ENCODE peak calls at places on chromosomes 3 and 15, in nine cellular contexts. One of them, this sample, is unnamed.

GRCh38 chr3:11389570-11390268 is 117.5 kb downstream of the ATG7 start:
- DNase-seq in ELF-1: no peak
- DNase-seq in NCI-H460: no peak
- DNase-seq in lung microvascular endothelial cell: no peak
- DNase-seq in activated CD4-positive, CD25-positive, alpha-beta regulatory T cell treated with anti-CD3 and anti-CD28 coated beads, Interleukin-2, amount 50 U/mL, for 72 hours: no peak
- DNase-seq in WTC11: no peak
- DNase-seq in GM18507: no peak
- DNase-seq in iris pigment epithelial cell: peak
- DNase-seq in HuH-7.5: no peak
- DNase-seq in this sample: no peak

GRCh38 chr15:91291673-91292072 is 191.6 kb downstream of the SV2B start:
- DNase-seq in ELF-1: peak
- DNase-seq in NCI-H460: no peak
- DNase-seq in lung microvascular endothelial cell: peak
- DNase-seq in activated CD4-positive, CD25-positive, alpha-beta regulatory T cell treated with anti-CD3 and anti-CD28 coated beads, Interleukin-2, amount 50 U/mL, for 72 hours: no peak
- DNase-seq in WTC11: peak
- DNase-seq in GM18507: no peak
- DNase-seq in iris pigment epithelial cell: peak
- DNase-seq in HuH-7.5: no peak
- DNase-seq in this sample: peak

GRCh38 chr3:167749728-167750127 is 14.2 kb downstream of the SERPINI1 start:
- DNase-seq in ELF-1: no peak
- DNase-seq in NCI-H460: no peak
- DNase-seq in lung microvascular endothelial cell: no peak
- DNase-seq in activated CD4-positive, CD25-positive, alpha-beta regulatory T cell treated with anti-CD3 and anti-CD28 coated beads, Interleukin-2, amount 50 U/mL, for 72 hours: no peak
- DNase-seq in WTC11: no peak
- DNase-seq in GM18507: no peak
- DNase-seq in iris pigment epithelial cell: no peak
- DNase-seq in HuH-7.5: no peak
- DNase-seq in this sample: no peak

GRCh38 chr15:27222479-27222878 is 251.5 kb downstream of the GABRG3 start:
- DNase-seq in ELF-1: no peak
- DNase-seq in NCI-H460: peak
- DNase-seq in lung microvascular endothelial cell: peak
- DNase-seq in activated CD4-positive, CD25-positive, alpha-beta regulatory T cell treated with anti-CD3 and anti-CD28 coated beads, Interleukin-2, amount 50 U/mL, for 72 hours: no peak
- DNase-seq in WTC11: no peak
- DNase-seq in GM18507: no peak
- DNase-seq in iris pigment epithelial cell: peak
- DNase-seq in HuH-7.5: no peak
- DNase-seq in this sample: no peak

GRCh38 chr3:61872077-61872706 is 310.8 kb downstream of the PTPRG start:
- DNase-seq in ELF-1: peak
- DNase-seq in NCI-H460: no peak
- DNase-seq in lung microvascular endothelial cell: no peak
- DNase-seq in activated CD4-positive, CD25-positive, alpha-beta regulatory T cell treated with anti-CD3 and anti-CD28 coated beads, Interleukin-2, amount 50 U/mL, for 72 hours: no peak
- DNase-seq in WTC11: peak
- DNase-seq in GM18507: no peak
- DNase-seq in iris pigment epithelial cell: no peak
- DNase-seq in HuH-7.5: no peak
- DNase-seq in this sample: no peak

GRCh38 chr3:110965976-110966375 is 105.6 kb upstream of the NECTIN3 start:
- DNase-seq in ELF-1: no peak
- DNase-seq in NCI-H460: no peak
- DNase-seq in lung microvascular endothelial cell: no peak
- DNase-seq in activated CD4-positive, CD25-positive, alpha-beta regulatory T cell treated with anti-CD3 and anti-CD28 coated beads, Interleukin-2, amount 50 U/mL, for 72 hours: no peak
- DNase-seq in WTC11: no peak
- DNase-seq in GM18507: no peak
- DNase-seq in iris pigment epithelial cell: no peak
- DNase-seq in HuH-7.5: no peak
- DNase-seq in this sample: no peak

GRCh38 chr3:38459499-38460048 is 5.9 kb downstream of the ACVR2B start:
- DNase-seq in ELF-1: no peak
- DNase-seq in NCI-H460: no peak
- DNase-seq in lung microvascular endothelial cell: no peak
- DNase-seq in activated CD4-positive, CD25-positive, alpha-beta regulatory T cell treated with anti-CD3 and anti-CD28 coated beads, Interleukin-2, amount 50 U/mL, for 72 hours: no peak
- DNase-seq in WTC11: no peak
- DNase-seq in GM18507: no peak
- DNase-seq in iris pigment epithelial cell: no peak
- DNase-seq in HuH-7.5: no peak
- DNase-seq in this sample: no peak

GRCh38 chr15:62665449-62665848 is 377.1 kb upstream of the TPM1 start:
- DNase-seq in ELF-1: no peak
- DNase-seq in NCI-H460: no peak
- DNase-seq in lung microvascular endothelial cell: peak
- DNase-seq in activated CD4-positive, CD25-positive, alpha-beta regulatory T cell treated with anti-CD3 and anti-CD28 coated beads, Interleukin-2, amount 50 U/mL, for 72 hours: no peak
- DNase-seq in WTC11: no peak
- DNase-seq in GM18507: no peak
- DNase-seq in iris pigment epithelial cell: peak
- DNase-seq in HuH-7.5: no peak
- DNase-seq in this sample: no peak

GRCh38 chr15:40150163-40150925 is 10.5 kb upstream of the BUB1B start:
- DNase-seq in ELF-1: no peak
- DNase-seq in NCI-H460: no peak
- DNase-seq in lung microvascular endothelial cell: peak
- DNase-seq in activated CD4-positive, CD25-positive, alpha-beta regulatory T cell treated with anti-CD3 and anti-CD28 coated beads, Interleukin-2, amount 50 U/mL, for 72 hours: no peak
- DNase-seq in WTC11: no peak
- DNase-seq in GM18507: no peak
- DNase-seq in iris pigment epithelial cell: peak
- DNase-seq in HuH-7.5: no peak
- DNase-seq in this sample: peak

GRCh38 chr3:53708001-53708621 is 138.1 kb downstream of the CHDH start:
- DNase-seq in ELF-1: no peak
- DNase-seq in NCI-H460: no peak
- DNase-seq in lung microvascular endothelial cell: no peak
- DNase-seq in activated CD4-positive, CD25-positive, alpha-beta regulatory T cell treated with anti-CD3 and anti-CD28 coated beads, Interleukin-2, amount 50 U/mL, for 72 hours: no peak
- DNase-seq in WTC11: no peak
- DNase-seq in GM18507: no peak
- DNase-seq in iris pigment epithelial cell: no peak
- DNase-seq in HuH-7.5: no peak
- DNase-seq in this sample: no peak

GRCh38 chr15:38611228-38611627 is 46.6 kb upstream of the RASGRP1 start:
- DNase-seq in ELF-1: no peak
- DNase-seq in NCI-H460: no peak
- DNase-seq in lung microvascular endothelial cell: no peak
- DNase-seq in activated CD4-positive, CD25-positive, alpha-beta regulatory T cell treated with anti-CD3 and anti-CD28 coated beads, Interleukin-2, amount 50 U/mL, for 72 hours: no peak
- DNase-seq in WTC11: no peak
- DNase-seq in GM18507: no peak
- DNase-seq in iris pigment epithelial cell: no peak
- DNase-seq in HuH-7.5: no peak
- DNase-seq in this sample: no peak

GRCh38 chr15:39364721-39365120 is 216.2 kb upstream of the THBS1 start:
- DNase-seq in ELF-1: no peak
- DNase-seq in NCI-H460: no peak
- DNase-seq in lung microvascular endothelial cell: peak
- DNase-seq in activated CD4-positive, CD25-positive, alpha-beta regulatory T cell treated with anti-CD3 and anti-CD28 coated beads, Interleukin-2, amount 50 U/mL, for 72 hours: no peak
- DNase-seq in WTC11: no peak
- DNase-seq in GM18507: no peak
- DNase-seq in iris pigment epithelial cell: no peak
- DNase-seq in HuH-7.5: no peak
- DNase-seq in this sample: no peak

GRCh38 chr3:61530355-61530754 is 31.0 kb upstream of the PTPRG start:
- DNase-seq in ELF-1: no peak
- DNase-seq in NCI-H460: peak
- DNase-seq in lung microvascular endothelial cell: peak
- DNase-seq in activated CD4-positive, CD25-positive, alpha-beta regulatory T cell treated with anti-CD3 and anti-CD28 coated beads, Interleukin-2, amount 50 U/mL, for 72 hours: no peak
- DNase-seq in WTC11: no peak
- DNase-seq in GM18507: no peak
- DNase-seq in iris pigment epithelial cell: peak
- DNase-seq in HuH-7.5: no peak
- DNase-seq in this sample: peak

This sample was measured in ELR.